ENCODE peak calls at places on chromosomes 16 and 17, in four cellular contexts. One of them, this sample, is unnamed.
A peak's percentile ranks its signal among the peaks of the same experiment; 100 is the strongest.

GRCh38 chr17:35793257-35793656 is 2.2 kb downstream of the MMP28 start:
- DNase-seq in stimulated activated CD8-positive, alpha-beta memory T cell treated with anti-CD3 and anti-CD28 coated beads, Interleukin-12 subunit alpha, Interleukin-12 subunit beta, amount 100 ng/mL, for 4 hours: no peak
- DNase-seq in HFFc6: no peak
- DNase-seq in colonic mucosa: peak; percentile 16
- DNase-seq in this sample: no peak

GRCh38 chr16:80915079-80915450 is 91.6 kb downstream of the CMC2 start:
- DNase-seq in stimulated activated CD8-positive, alpha-beta memory T cell treated with anti-CD3 and anti-CD28 coated beads, Interleukin-12 subunit alpha, Interleukin-12 subunit beta, amount 100 ng/mL, for 4 hours: no peak
- DNase-seq in HFFc6: no peak
- DNase-seq in colonic mucosa: no peak
- DNase-seq in this sample: no peak

GRCh38 chr17:1058423-1059130 is 61.6 kb downstream of the TIMM22 start:
- DNase-seq in stimulated activated CD8-positive, alpha-beta memory T cell treated with anti-CD3 and anti-CD28 coated beads, Interleukin-12 subunit alpha, Interleukin-12 subunit beta, amount 100 ng/mL, for 4 hours: peak; percentile 11
- DNase-seq in HFFc6: peak; percentile 18
- DNase-seq in colonic mucosa: peak; percentile 78
- DNase-seq in this sample: peak; percentile 68

GRCh38 chr17:72632026-72632684 is 460.3 kb downstream of the SLC39A11 start:
- DNase-seq in stimulated activated CD8-positive, alpha-beta memory T cell treated with anti-CD3 and anti-CD28 coated beads, Interleukin-12 subunit alpha, Interleukin-12 subunit beta, amount 100 ng/mL, for 4 hours: no peak
- DNase-seq in HFFc6: no peak
- DNase-seq in colonic mucosa: peak; percentile 97
- DNase-seq in this sample: no peak

GRCh38 chr17:37483311-37484039 is 6.2 kb upstream of the DUSP14 start:
- DNase-seq in stimulated activated CD8-positive, alpha-beta memory T cell treated with anti-CD3 and anti-CD28 coated beads, Interleukin-12 subunit alpha, Interleukin-12 subunit beta, amount 100 ng/mL, for 4 hours: no peak
- DNase-seq in HFFc6: peak; percentile 89
- DNase-seq in colonic mucosa: no peak
- DNase-seq in this sample: peak; percentile 85

GRCh38 chr16:52407778-52408177 is 139.2 kb downstream of the TOX3 start:
- DNase-seq in stimulated activated CD8-positive, alpha-beta memory T cell treated with anti-CD3 and anti-CD28 coated beads, Interleukin-12 subunit alpha, Interleukin-12 subunit beta, amount 100 ng/mL, for 4 hours: no peak
- DNase-seq in HFFc6: no peak
- DNase-seq in colonic mucosa: no peak
- DNase-seq in this sample: no peak

GRCh38 chr16:55759983-55760664 is 72.8 kb downstream of the CES1 start:
- DNase-seq in stimulated activated CD8-positive, alpha-beta memory T cell treated with anti-CD3 and anti-CD28 coated beads, Interleukin-12 subunit alpha, Interleukin-12 subunit beta, amount 100 ng/mL, for 4 hours: no peak
- DNase-seq in HFFc6: no peak
- DNase-seq in colonic mucosa: peak; percentile 32
- DNase-seq in this sample: no peak

GRCh38 chr17:28615260-28615940 is 1.4 kb upstream of the RSKR start:
- DNase-seq in stimulated activated CD8-positive, alpha-beta memory T cell treated with anti-CD3 and anti-CD28 coated beads, Interleukin-12 subunit alpha, Interleukin-12 subunit beta, amount 100 ng/mL, for 4 hours: no peak
- DNase-seq in HFFc6: no peak
- DNase-seq in colonic mucosa: no peak
- DNase-seq in this sample: no peak

GRCh38 chr17:29709861-29710849 is 87.4 kb upstream of the CORO6 start:
- DNase-seq in stimulated activated CD8-positive, alpha-beta memory T cell treated with anti-CD3 and anti-CD28 coated beads, Interleukin-12 subunit alpha, Interleukin-12 subunit beta, amount 100 ng/mL, for 4 hours: no peak
- DNase-seq in HFFc6: peak; percentile 13
- DNase-seq in colonic mucosa: no peak
- DNase-seq in this sample: no peak

GRCh38 chr16:86565181-86565631 is 1.4 kb upstream of the FOXC2 start:
- DNase-seq in stimulated activated CD8-positive, alpha-beta memory T cell treated with anti-CD3 and anti-CD28 coated beads, Interleukin-12 subunit alpha, Interleukin-12 subunit beta, amount 100 ng/mL, for 4 hours: no peak
- DNase-seq in HFFc6: no peak
- DNase-seq in colonic mucosa: no peak
- DNase-seq in this sample: no peak

GRCh38 chr16:15950869-15951268 is 1.5 kb downstream of the ABCC1 start:
- DNase-seq in stimulated activated CD8-positive, alpha-beta memory T cell treated with anti-CD3 and anti-CD28 coated beads, Interleukin-12 subunit alpha, Interleukin-12 subunit beta, amount 100 ng/mL, for 4 hours: no peak
- DNase-seq in HFFc6: no peak
- DNase-seq in colonic mucosa: no peak
- DNase-seq in this sample: no peak

GRCh38 chr16:83116274-83116892 is 489.6 kb downstream of the CDH13 start:
- DNase-seq in stimulated activated CD8-positive, alpha-beta memory T cell treated with anti-CD3 and anti-CD28 coated beads, Interleukin-12 subunit alpha, Interleukin-12 subunit beta, amount 100 ng/mL, for 4 hours: no peak
- DNase-seq in HFFc6: no peak
- DNase-seq in colonic mucosa: no peak
- DNase-seq in this sample: no peak

GRCh38 chr17:27494192-27495091 is 38.2 kb downstream of the KSR1 start:
- DNase-seq in stimulated activated CD8-positive, alpha-beta memory T cell treated with anti-CD3 and anti-CD28 coated beads, Interleukin-12 subunit alpha, Interleukin-12 subunit beta, amount 100 ng/mL, for 4 hours: no peak
- DNase-seq in HFFc6: no peak
- DNase-seq in colonic mucosa: peak; percentile 93
- DNase-seq in this sample: peak; percentile 50

GRCh38 chr17:73191443-73192218 is 1.2 kb upstream of the COG1 start:
- DNase-seq in stimulated activated CD8-positive, alpha-beta memory T cell treated with anti-CD3 and anti-CD28 coated beads, Interleukin-12 subunit alpha, Interleukin-12 subunit beta, amount 100 ng/mL, for 4 hours: peak; percentile 32
- DNase-seq in HFFc6: peak; percentile 59
- DNase-seq in colonic mucosa: peak; percentile 84
- DNase-seq in this sample: peak; percentile 66

GRCh38 chr17:64024781-64025731 is 4.6 kb upstream of the ICAM2 start:
- DNase-seq in stimulated activated CD8-positive, alpha-beta memory T cell treated with anti-CD3 and anti-CD28 coated beads, Interleukin-12 subunit alpha, Interleukin-12 subunit beta, amount 100 ng/mL, for 4 hours: peak; percentile 17
- DNase-seq in HFFc6: peak; percentile 33
- DNase-seq in colonic mucosa: peak; percentile 21
- DNase-seq in this sample: no peak

GRCh38 chr17:81379523-81379942 is 15.7 kb upstream of the BAHCC1 start:
- DNase-seq in stimulated activated CD8-positive, alpha-beta memory T cell treated with anti-CD3 and anti-CD28 coated beads, Interleukin-12 subunit alpha, Interleukin-12 subunit beta, amount 100 ng/mL, for 4 hours: no peak
- DNase-seq in HFFc6: no peak
- DNase-seq in colonic mucosa: peak; percentile 75
- DNase-seq in this sample: peak; percentile 50

GRCh38 chr17:75398279-75398678 is 7.2 kb downstream of the GRB2 start:
- DNase-seq in stimulated activated CD8-positive, alpha-beta memory T cell treated with anti-CD3 and anti-CD28 coated beads, Interleukin-12 subunit alpha, Interleukin-12 subunit beta, amount 100 ng/mL, for 4 hours: no peak
- DNase-seq in HFFc6: no peak
- DNase-seq in colonic mucosa: no peak
- DNase-seq in this sample: no peak

GRCh38 chr17:63519116-63519881 is 3.9 kb upstream of the KCNH6 start:
- DNase-seq in stimulated activated CD8-positive, alpha-beta memory T cell treated with anti-CD3 and anti-CD28 coated beads, Interleukin-12 subunit alpha, Interleukin-12 subunit beta, amount 100 ng/mL, for 4 hours: no peak
- DNase-seq in HFFc6: no peak
- DNase-seq in colonic mucosa: no peak
- DNase-seq in this sample: no peak